ENCODE peak calls at places on chromosomes 16 and 17, in eight cellular contexts. One of them, this sample, is unnamed.

GRCh38 chr17:73430848-73431247 is 119.0 kb upstream of the CDC42EP4 start:
- DNase-seq in anterior cingulate cortex: no peak
- DNase-seq in non-pigmented ciliary epithelial cell: no peak
- DNase-seq in cardiac muscle cell: no peak
- DNase-seq in activated naive CD4-positive, alpha-beta T cell: no peak
- DNase-seq in activated CD4-positive, alpha-beta T cell treated with anti-CD3 and anti-CD28 coated beads, Interleukin-2, amount 50 U/mL, for 1 hour: no peak
- DNase-seq in effector memory CD8-positive, alpha-beta T cell: no peak
- DNase-seq in fibroblast of the aortic adventitia: peak
- DNase-seq in this sample: no peak

GRCh38 chr17:74647871-74648672 is 24.5 kb upstream of the CD300E start:
- DNase-seq in anterior cingulate cortex: no peak
- DNase-seq in non-pigmented ciliary epithelial cell: no peak
- DNase-seq in cardiac muscle cell: peak
- DNase-seq in activated naive CD4-positive, alpha-beta T cell: no peak
- DNase-seq in activated CD4-positive, alpha-beta T cell treated with anti-CD3 and anti-CD28 coated beads, Interleukin-2, amount 50 U/mL, for 1 hour: no peak
- DNase-seq in effector memory CD8-positive, alpha-beta T cell: no peak
- DNase-seq in fibroblast of the aortic adventitia: no peak
- DNase-seq in this sample: no peak

GRCh38 chr17:38595892-38596291 is 9.9 kb downstream of the SRCIN1 start:
- DNase-seq in anterior cingulate cortex: no peak
- DNase-seq in non-pigmented ciliary epithelial cell: no peak
- DNase-seq in cardiac muscle cell: no peak
- DNase-seq in activated naive CD4-positive, alpha-beta T cell: no peak
- DNase-seq in activated CD4-positive, alpha-beta T cell treated with anti-CD3 and anti-CD28 coated beads, Interleukin-2, amount 50 U/mL, for 1 hour: no peak
- DNase-seq in effector memory CD8-positive, alpha-beta T cell: no peak
- DNase-seq in fibroblast of the aortic adventitia: no peak
- DNase-seq in this sample: no peak

GRCh38 chr16:87178177-87178863 is 138.9 kb downstream of the C16orf95 start:
- DNase-seq in anterior cingulate cortex: no peak
- DNase-seq in non-pigmented ciliary epithelial cell: no peak
- DNase-seq in cardiac muscle cell: peak
- DNase-seq in activated naive CD4-positive, alpha-beta T cell: no peak
- DNase-seq in activated CD4-positive, alpha-beta T cell treated with anti-CD3 and anti-CD28 coated beads, Interleukin-2, amount 50 U/mL, for 1 hour: no peak
- DNase-seq in effector memory CD8-positive, alpha-beta T cell: no peak
- DNase-seq in fibroblast of the aortic adventitia: peak
- DNase-seq in this sample: no peak

GRCh38 chr17:9824094-9824493 is 1.6 kb upstream of the GLP2R start:
- DNase-seq in anterior cingulate cortex: no peak
- DNase-seq in non-pigmented ciliary epithelial cell: no peak
- DNase-seq in cardiac muscle cell: no peak
- DNase-seq in activated naive CD4-positive, alpha-beta T cell: no peak
- DNase-seq in activated CD4-positive, alpha-beta T cell treated with anti-CD3 and anti-CD28 coated beads, Interleukin-2, amount 50 U/mL, for 1 hour: no peak
- DNase-seq in effector memory CD8-positive, alpha-beta T cell: no peak
- DNase-seq in fibroblast of the aortic adventitia: no peak
- DNase-seq in this sample: no peak

GRCh38 chr17:45739786-45740185 is 44.3 kb upstream of the CRHR1 start:
- DNase-seq in anterior cingulate cortex: no peak
- DNase-seq in non-pigmented ciliary epithelial cell: no peak
- DNase-seq in cardiac muscle cell: no peak
- DNase-seq in activated naive CD4-positive, alpha-beta T cell: no peak
- DNase-seq in activated CD4-positive, alpha-beta T cell treated with anti-CD3 and anti-CD28 coated beads, Interleukin-2, amount 50 U/mL, for 1 hour: no peak
- DNase-seq in effector memory CD8-positive, alpha-beta T cell: no peak
- DNase-seq in fibroblast of the aortic adventitia: no peak
- DNase-seq in this sample: peak

GRCh38 chr16:89530401-89531381 is 22.5 kb downstream of the SPG7 start:
- DNase-seq in anterior cingulate cortex: no peak
- DNase-seq in non-pigmented ciliary epithelial cell: no peak
- DNase-seq in cardiac muscle cell: no peak
- DNase-seq in activated naive CD4-positive, alpha-beta T cell: no peak
- DNase-seq in activated CD4-positive, alpha-beta T cell treated with anti-CD3 and anti-CD28 coated beads, Interleukin-2, amount 50 U/mL, for 1 hour: no peak
- DNase-seq in effector memory CD8-positive, alpha-beta T cell: no peak
- DNase-seq in fibroblast of the aortic adventitia: no peak
- DNase-seq in this sample: no peak

GRCh38 chr16:20906225-20906870 is 5.8 kb downstream of the LYRM1 start:
- DNase-seq in anterior cingulate cortex: no peak
- DNase-seq in non-pigmented ciliary epithelial cell: no peak
- DNase-seq in cardiac muscle cell: no peak
- DNase-seq in activated naive CD4-positive, alpha-beta T cell: no peak
- DNase-seq in activated CD4-positive, alpha-beta T cell treated with anti-CD3 and anti-CD28 coated beads, Interleukin-2, amount 50 U/mL, for 1 hour: no peak
- DNase-seq in effector memory CD8-positive, alpha-beta T cell: no peak
- DNase-seq in fibroblast of the aortic adventitia: peak
- DNase-seq in this sample: no peak

GRCh38 chr16:67914758-67915622 is 16.7 kb downstream of the CTRL start:
- DNase-seq in anterior cingulate cortex: no peak
- DNase-seq in non-pigmented ciliary epithelial cell: no peak
- DNase-seq in cardiac muscle cell: no peak
- DNase-seq in activated naive CD4-positive, alpha-beta T cell: no peak
- DNase-seq in activated CD4-positive, alpha-beta T cell treated with anti-CD3 and anti-CD28 coated beads, Interleukin-2, amount 50 U/mL, for 1 hour: no peak
- DNase-seq in effector memory CD8-positive, alpha-beta T cell: no peak
- DNase-seq in fibroblast of the aortic adventitia: no peak
- DNase-seq in this sample: no peak

GRCh38 chr17:21679256-21680146 is 12.8 kb upstream of the KCNJ18 start:
- DNase-seq in anterior cingulate cortex: no peak
- DNase-seq in non-pigmented ciliary epithelial cell: no peak
- DNase-seq in cardiac muscle cell: no peak
- DNase-seq in activated naive CD4-positive, alpha-beta T cell: no peak
- DNase-seq in activated CD4-positive, alpha-beta T cell treated with anti-CD3 and anti-CD28 coated beads, Interleukin-2, amount 50 U/mL, for 1 hour: no peak
- DNase-seq in effector memory CD8-positive, alpha-beta T cell: no peak
- DNase-seq in fibroblast of the aortic adventitia: no peak
- DNase-seq in this sample: no peak

GRCh38 chr16:81814751-81815428 is 35.8 kb downstream of the PLCG2 start:
- DNase-seq in anterior cingulate cortex: no peak
- DNase-seq in non-pigmented ciliary epithelial cell: no peak
- DNase-seq in cardiac muscle cell: no peak
- DNase-seq in activated naive CD4-positive, alpha-beta T cell: no peak
- DNase-seq in activated CD4-positive, alpha-beta T cell treated with anti-CD3 and anti-CD28 coated beads, Interleukin-2, amount 50 U/mL, for 1 hour: no peak
- DNase-seq in effector memory CD8-positive, alpha-beta T cell: no peak
- DNase-seq in fibroblast of the aortic adventitia: no peak
- DNase-seq in this sample: no peak

GRCh38 chr16:77618011-77618410 is 104.3 kb upstream of the NUDT7 start:
- DNase-seq in anterior cingulate cortex: no peak
- DNase-seq in non-pigmented ciliary epithelial cell: no peak
- DNase-seq in cardiac muscle cell: no peak
- DNase-seq in activated naive CD4-positive, alpha-beta T cell: no peak
- DNase-seq in activated CD4-positive, alpha-beta T cell treated with anti-CD3 and anti-CD28 coated beads, Interleukin-2, amount 50 U/mL, for 1 hour: no peak
- DNase-seq in effector memory CD8-positive, alpha-beta T cell: no peak
- DNase-seq in fibroblast of the aortic adventitia: no peak
- DNase-seq in this sample: no peak

GRCh38 chr17:20999044-20999573 is 43.7 kb downstream of the USP22 start:
- DNase-seq in anterior cingulate cortex: no peak
- DNase-seq in non-pigmented ciliary epithelial cell: no peak
- DNase-seq in cardiac muscle cell: no peak
- DNase-seq in activated naive CD4-positive, alpha-beta T cell: no peak
- DNase-seq in activated CD4-positive, alpha-beta T cell treated with anti-CD3 and anti-CD28 coated beads, Interleukin-2, amount 50 U/mL, for 1 hour: no peak
- DNase-seq in effector memory CD8-positive, alpha-beta T cell: no peak
- DNase-seq in fibroblast of the aortic adventitia: peak
- DNase-seq in this sample: no peak

GRCh38 chr16:75614247-75614897 is 8.7 kb downstream of the ADAT1 start:
- DNase-seq in anterior cingulate cortex: no peak
- DNase-seq in non-pigmented ciliary epithelial cell: no peak
- DNase-seq in cardiac muscle cell: peak
- DNase-seq in activated naive CD4-positive, alpha-beta T cell: no peak
- DNase-seq in activated CD4-positive, alpha-beta T cell treated with anti-CD3 and anti-CD28 coated beads, Interleukin-2, amount 50 U/mL, for 1 hour: no peak
- DNase-seq in effector memory CD8-positive, alpha-beta T cell: no peak
- DNase-seq in fibroblast of the aortic adventitia: peak
- DNase-seq in this sample: no peak

GRCh38 chr17:10499950-10500349 is 18.4 kb downstream of the MYH1 start:
- DNase-seq in anterior cingulate cortex: no peak
- DNase-seq in non-pigmented ciliary epithelial cell: no peak
- DNase-seq in cardiac muscle cell: no peak
- DNase-seq in activated naive CD4-positive, alpha-beta T cell: no peak
- DNase-seq in activated CD4-positive, alpha-beta T cell treated with anti-CD3 and anti-CD28 coated beads, Interleukin-2, amount 50 U/mL, for 1 hour: no peak
- DNase-seq in effector memory CD8-positive, alpha-beta T cell: no peak
- DNase-seq in fibroblast of the aortic adventitia: no peak
- DNase-seq in this sample: no peak

GRCh38 chr17:79517812-79518211 is 93.0 kb downstream of the RBFOX3 start:
- DNase-seq in anterior cingulate cortex: no peak
- DNase-seq in non-pigmented ciliary epithelial cell: no peak
- DNase-seq in cardiac muscle cell: no peak
- DNase-seq in activated naive CD4-positive, alpha-beta T cell: no peak
- DNase-seq in activated CD4-positive, alpha-beta T cell treated with anti-CD3 and anti-CD28 coated beads, Interleukin-2, amount 50 U/mL, for 1 hour: no peak
- DNase-seq in effector memory CD8-positive, alpha-beta T cell: no peak
- DNase-seq in fibroblast of the aortic adventitia: no peak
- DNase-seq in this sample: no peak

GRCh38 chr17:19771971-19772630 is 24.0 kb upstream of the ALDH3A1 start:
- DNase-seq in anterior cingulate cortex: no peak
- DNase-seq in non-pigmented ciliary epithelial cell: no peak
- DNase-seq in cardiac muscle cell: no peak
- DNase-seq in activated naive CD4-positive, alpha-beta T cell: no peak
- DNase-seq in activated CD4-positive, alpha-beta T cell treated with anti-CD3 and anti-CD28 coated beads, Interleukin-2, amount 50 U/mL, for 1 hour: peak
- DNase-seq in effector memory CD8-positive, alpha-beta T cell: no peak
- DNase-seq in fibroblast of the aortic adventitia: no peak
- DNase-seq in this sample: no peak

GRCh38 chr17:32265192-32265895 is at the start of gene RHBDL3:
- DNase-seq in anterior cingulate cortex: no peak
- DNase-seq in non-pigmented ciliary epithelial cell: no peak
- DNase-seq in cardiac muscle cell: peak
- DNase-seq in activated naive CD4-positive, alpha-beta T cell: no peak
- DNase-seq in activated CD4-positive, alpha-beta T cell treated with anti-CD3 and anti-CD28 coated beads, Interleukin-2, amount 50 U/mL, for 1 hour: peak
- DNase-seq in effector memory CD8-positive, alpha-beta T cell: no peak
- DNase-seq in fibroblast of the aortic adventitia: no peak
- DNase-seq in this sample: peak

GRCh38 chr17:4186244-4186920 is 43.4 kb downstream of the CYB5D2 start:
- DNase-seq in anterior cingulate cortex: no peak
- DNase-seq in non-pigmented ciliary epithelial cell: no peak
- DNase-seq in cardiac muscle cell: no peak
- DNase-seq in activated naive CD4-positive, alpha-beta T cell: no peak
- DNase-seq in activated CD4-positive, alpha-beta T cell treated with anti-CD3 and anti-CD28 coated beads, Interleukin-2, amount 50 U/mL, for 1 hour: no peak
- DNase-seq in effector memory CD8-positive, alpha-beta T cell: no peak
- DNase-seq in fibroblast of the aortic adventitia: no peak
- DNase-seq in this sample: peak

GRCh38 chr16:31071861-31072260 is 2.2 kb downstream of the ZNF668 start:
- DNase-seq in anterior cingulate cortex: no peak
- DNase-seq in non-pigmented ciliary epithelial cell: peak
- DNase-seq in cardiac muscle cell: no peak
- DNase-seq in activated naive CD4-positive, alpha-beta T cell: no peak
- DNase-seq in activated CD4-positive, alpha-beta T cell treated with anti-CD3 and anti-CD28 coated beads, Interleukin-2, amount 50 U/mL, for 1 hour: no peak
- DNase-seq in effector memory CD8-positive, alpha-beta T cell: no peak
- DNase-seq in fibroblast of the aortic adventitia: peak
- DNase-seq in this sample: no peak

GRCh38 chr17:65495255-65496060 is 66.0 kb downstream of the AXIN2 start:
- DNase-seq in anterior cingulate cortex: no peak
- DNase-seq in non-pigmented ciliary epithelial cell: no peak
- DNase-seq in cardiac muscle cell: peak
- DNase-seq in activated naive CD4-positive, alpha-beta T cell: no peak
- DNase-seq in activated CD4-positive, alpha-beta T cell treated with anti-CD3 and anti-CD28 coated beads, Interleukin-2, amount 50 U/mL, for 1 hour: peak
- DNase-seq in effector memory CD8-positive, alpha-beta T cell: no peak
- DNase-seq in fibroblast of the aortic adventitia: no peak
- DNase-seq in this sample: no peak

GRCh38 chr16:15644306-15644961 is 1.5 kb upstream of the MARF1 start:
- DNase-seq in anterior cingulate cortex: no peak
- DNase-seq in non-pigmented ciliary epithelial cell: no peak
- DNase-seq in cardiac muscle cell: no peak
- DNase-seq in activated naive CD4-positive, alpha-beta T cell: no peak
- DNase-seq in activated CD4-positive, alpha-beta T cell treated with anti-CD3 and anti-CD28 coated beads, Interleukin-2, amount 50 U/mL, for 1 hour: no peak
- DNase-seq in effector memory CD8-positive, alpha-beta T cell: no peak
- DNase-seq in fibroblast of the aortic adventitia: no peak
- DNase-seq in this sample: no peak

GRCh38 chr17:4389079-4389478 is 22.6 kb upstream of the UBE2G1 start:
- DNase-seq in anterior cingulate cortex: no peak
- DNase-seq in non-pigmented ciliary epithelial cell: no peak
- DNase-seq in cardiac muscle cell: no peak
- DNase-seq in activated naive CD4-positive, alpha-beta T cell: no peak
- DNase-seq in activated CD4-positive, alpha-beta T cell treated with anti-CD3 and anti-CD28 coated beads, Interleukin-2, amount 50 U/mL, for 1 hour: no peak
- DNase-seq in effector memory CD8-positive, alpha-beta T cell: no peak
- DNase-seq in fibroblast of the aortic adventitia: no peak
- DNase-seq in this sample: no peak

GRCh38 chr16:57013268-57013667 is 23.9 kb downstream of the NLRC5 start:
- DNase-seq in anterior cingulate cortex: no peak
- DNase-seq in non-pigmented ciliary epithelial cell: peak
- DNase-seq in cardiac muscle cell: no peak
- DNase-seq in activated naive CD4-positive, alpha-beta T cell: no peak
- DNase-seq in activated CD4-positive, alpha-beta T cell treated with anti-CD3 and anti-CD28 coated beads, Interleukin-2, amount 50 U/mL, for 1 hour: no peak
- DNase-seq in effector memory CD8-positive, alpha-beta T cell: no peak
- DNase-seq in fibroblast of the aortic adventitia: peak
- DNase-seq in this sample: no peak

GRCh38 chr17:17116406-17116805 is 74.1 kb downstream of the MPRIP start:
- DNase-seq in anterior cingulate cortex: no peak
- DNase-seq in non-pigmented ciliary epithelial cell: no peak
- DNase-seq in cardiac muscle cell: no peak
- DNase-seq in activated naive CD4-positive, alpha-beta T cell: no peak
- DNase-seq in activated CD4-positive, alpha-beta T cell treated with anti-CD3 and anti-CD28 coated beads, Interleukin-2, amount 50 U/mL, for 1 hour: no peak
- DNase-seq in effector memory CD8-positive, alpha-beta T cell: no peak
- DNase-seq in fibroblast of the aortic adventitia: no peak
- DNase-seq in this sample: no peak

GRCh38 chr16:766820-767640 is 6.5 kb downstream of the MSLN start:
- DNase-seq in anterior cingulate cortex: no peak
- DNase-seq in non-pigmented ciliary epithelial cell: no peak
- DNase-seq in cardiac muscle cell: no peak
- DNase-seq in activated naive CD4-positive, alpha-beta T cell: no peak
- DNase-seq in activated CD4-positive, alpha-beta T cell treated with anti-CD3 and anti-CD28 coated beads, Interleukin-2, amount 50 U/mL, for 1 hour: no peak
- DNase-seq in effector memory CD8-positive, alpha-beta T cell: no peak
- DNase-seq in fibroblast of the aortic adventitia: no peak
- DNase-seq in this sample: no peak

GRCh38 chr16:2001456-2002355 is 7.9 kb downstream of the ZNF598 start:
- DNase-seq in anterior cingulate cortex: no peak
- DNase-seq in non-pigmented ciliary epithelial cell: no peak
- DNase-seq in cardiac muscle cell: no peak
- DNase-seq in activated naive CD4-positive, alpha-beta T cell: no peak
- DNase-seq in activated CD4-positive, alpha-beta T cell treated with anti-CD3 and anti-CD28 coated beads, Interleukin-2, amount 50 U/mL, for 1 hour: no peak
- DNase-seq in effector memory CD8-positive, alpha-beta T cell: no peak
- DNase-seq in fibroblast of the aortic adventitia: no peak
- DNase-seq in this sample: peak

GRCh38 chr17:77433385-77434135 is 292.8 kb downstream of the SEC14L1 start:
- DNase-seq in anterior cingulate cortex: no peak
- DNase-seq in non-pigmented ciliary epithelial cell: no peak
- DNase-seq in cardiac muscle cell: peak
- DNase-seq in activated naive CD4-positive, alpha-beta T cell: no peak
- DNase-seq in activated CD4-positive, alpha-beta T cell treated with anti-CD3 and anti-CD28 coated beads, Interleukin-2, amount 50 U/mL, for 1 hour: no peak
- DNase-seq in effector memory CD8-positive, alpha-beta T cell: no peak
- DNase-seq in fibroblast of the aortic adventitia: peak
- DNase-seq in this sample: no peak

GRCh38 chr16:1310832-1311200 is 1.4 kb downstream of the UBE2I start:
- DNase-seq in anterior cingulate cortex: no peak
- DNase-seq in non-pigmented ciliary epithelial cell: no peak
- DNase-seq in cardiac muscle cell: no peak
- DNase-seq in activated naive CD4-positive, alpha-beta T cell: no peak
- DNase-seq in activated CD4-positive, alpha-beta T cell treated with anti-CD3 and anti-CD28 coated beads, Interleukin-2, amount 50 U/mL, for 1 hour: peak
- DNase-seq in effector memory CD8-positive, alpha-beta T cell: no peak
- DNase-seq in fibroblast of the aortic adventitia: peak
- DNase-seq in this sample: no peak

GRCh38 chr16:3021449-3022207 is 1.5 kb downstream of the TNFRSF12A start:
- DNase-seq in anterior cingulate cortex: no peak
- DNase-seq in non-pigmented ciliary epithelial cell: peak
- DNase-seq in cardiac muscle cell: peak
- DNase-seq in activated naive CD4-positive, alpha-beta T cell: peak
- DNase-seq in activated CD4-positive, alpha-beta T cell treated with anti-CD3 and anti-CD28 coated beads, Interleukin-2, amount 50 U/mL, for 1 hour: peak
- DNase-seq in effector memory CD8-positive, alpha-beta T cell: peak
- DNase-seq in fibroblast of the aortic adventitia: peak
- DNase-seq in this sample: peak

GRCh38 chr16:8512941-8513624 is 77.2 kb downstream of the TMEM114 start:
- DNase-seq in anterior cingulate cortex: no peak
- DNase-seq in non-pigmented ciliary epithelial cell: no peak
- DNase-seq in cardiac muscle cell: no peak
- DNase-seq in activated naive CD4-positive, alpha-beta T cell: no peak
- DNase-seq in activated CD4-positive, alpha-beta T cell treated with anti-CD3 and anti-CD28 coated beads, Interleukin-2, amount 50 U/mL, for 1 hour: no peak
- DNase-seq in effector memory CD8-positive, alpha-beta T cell: no peak
- DNase-seq in fibroblast of the aortic adventitia: no peak
- DNase-seq in this sample: no peak

GRCh38 chr17:60720763-60721531 is 43.3 kb downstream of the BCAS3 start:
- DNase-seq in anterior cingulate cortex: no peak
- DNase-seq in non-pigmented ciliary epithelial cell: peak
- DNase-seq in cardiac muscle cell: peak
- DNase-seq in activated naive CD4-positive, alpha-beta T cell: no peak
- DNase-seq in activated CD4-positive, alpha-beta T cell treated with anti-CD3 and anti-CD28 coated beads, Interleukin-2, amount 50 U/mL, for 1 hour: peak
- DNase-seq in effector memory CD8-positive, alpha-beta T cell: peak
- DNase-seq in fibroblast of the aortic adventitia: peak
- DNase-seq in this sample: no peak

GRCh38 chr17:16872836-16873653 is 98.9 kb downstream of the TNFRSF13B start:
- DNase-seq in anterior cingulate cortex: no peak
- DNase-seq in non-pigmented ciliary epithelial cell: no peak
- DNase-seq in cardiac muscle cell: peak
- DNase-seq in activated naive CD4-positive, alpha-beta T cell: peak
- DNase-seq in activated CD4-positive, alpha-beta T cell treated with anti-CD3 and anti-CD28 coated beads, Interleukin-2, amount 50 U/mL, for 1 hour: peak
- DNase-seq in effector memory CD8-positive, alpha-beta T cell: peak
- DNase-seq in fibroblast of the aortic adventitia: no peak
- DNase-seq in this sample: no peak

GRCh38 chr17:42608692-42609181 is 437 bp downstream of the RETREG3 start:
- DNase-seq in anterior cingulate cortex: no peak
- DNase-seq in non-pigmented ciliary epithelial cell: no peak
- DNase-seq in cardiac muscle cell: no peak
- DNase-seq in activated naive CD4-positive, alpha-beta T cell: no peak
- DNase-seq in activated CD4-positive, alpha-beta T cell treated with anti-CD3 and anti-CD28 coated beads, Interleukin-2, amount 50 U/mL, for 1 hour: peak
- DNase-seq in effector memory CD8-positive, alpha-beta T cell: peak
- DNase-seq in fibroblast of the aortic adventitia: no peak
- DNase-seq in this sample: peak

This sample was measured in left lung.